ENCODE peak calls at places on chromosome 13, in four cellular contexts. One of them, this sample, is unnamed.

GRCh38 chr13:112689498-112690241 is at the start of gene ATP11A:
- DNase-seq in CD4-positive, alpha-beta T cell: peak
- DNase-seq in A172: peak
- DNase-seq in LoVo: peak
- DNase-seq in this sample: peak

GRCh38 chr13:98443329-98443728 is 133.6 kb downstream of the STK24 start:
- DNase-seq in CD4-positive, alpha-beta T cell: no peak
- DNase-seq in A172: peak
- DNase-seq in LoVo: peak
- DNase-seq in this sample: peak

GRCh38 chr13:27079421-27079958 is 92.1 kb downstream of the USP12 start:
- DNase-seq in CD4-positive, alpha-beta T cell: no peak
- DNase-seq in A172: peak
- DNase-seq in LoVo: no peak
- DNase-seq in this sample: no peak

GRCh38 chr13:28346136-28346535 is 148.8 kb downstream of the FLT1 start:
- DNase-seq in CD4-positive, alpha-beta T cell: no peak
- DNase-seq in A172: no peak
- DNase-seq in LoVo: no peak
- DNase-seq in this sample: no peak

GRCh38 chr13:91609353-91609752 is 210.9 kb downstream of the GPC5 start:
- DNase-seq in CD4-positive, alpha-beta T cell: no peak
- DNase-seq in A172: no peak
- DNase-seq in LoVo: no peak
- DNase-seq in this sample: no peak

GRCh38 chr13:51833980-51834379 is 11.0 kb downstream of the TMEM272 start:
- DNase-seq in CD4-positive, alpha-beta T cell: no peak
- DNase-seq in A172: no peak
- DNase-seq in LoVo: no peak
- DNase-seq in this sample: no peak

GRCh38 chr13:50678464-50679162 is 164.9 kb downstream of the DLEU7 start:
- DNase-seq in CD4-positive, alpha-beta T cell: no peak
- DNase-seq in A172: peak
- DNase-seq in LoVo: peak
- DNase-seq in this sample: no peak

GRCh38 chr13:90912247-90912646 is 435.2 kb upstream of the MIR17HG start:
- DNase-seq in CD4-positive, alpha-beta T cell: no peak
- DNase-seq in A172: no peak
- DNase-seq in LoVo: no peak
- DNase-seq in this sample: no peak

GRCh38 chr13:60111726-60112125 is 52.0 kb downstream of the DIAPH3 start:
- DNase-seq in CD4-positive, alpha-beta T cell: no peak
- DNase-seq in A172: no peak
- DNase-seq in LoVo: no peak
- DNase-seq in this sample: no peak

GRCh38 chr13:66405908-66406802 is 824.0 kb downstream of the PCDH9 start:
- DNase-seq in CD4-positive, alpha-beta T cell: no peak
- DNase-seq in A172: peak
- DNase-seq in LoVo: peak
- DNase-seq in this sample: no peak

GRCh38 chr13:20125129-20125782 is 35.6 kb downstream of the GJA3 start:
- DNase-seq in CD4-positive, alpha-beta T cell: no peak
- DNase-seq in A172: peak
- DNase-seq in LoVo: no peak
- DNase-seq in this sample: peak

GRCh38 chr13:33125821-33126570 is 109.8 kb downstream of the KL start:
- DNase-seq in CD4-positive, alpha-beta T cell: no peak
- DNase-seq in A172: peak
- DNase-seq in LoVo: peak
- DNase-seq in this sample: peak

GRCh38 chr13:41289463-41289881 is 21.6 kb upstream of the NAA16 start:
- DNase-seq in CD4-positive, alpha-beta T cell: no peak
- DNase-seq in A172: no peak
- DNase-seq in LoVo: no peak
- DNase-seq in this sample: no peak

GRCh38 chr13:43339843-43340550 is 316.6 kb downstream of the DNAJC15 start:
- DNase-seq in CD4-positive, alpha-beta T cell: no peak
- DNase-seq in A172: no peak
- DNase-seq in LoVo: no peak
- DNase-seq in this sample: no peak

GRCh38 chr13:52983836-52984235 is 44.8 kb upstream of the OLFM4 start:
- DNase-seq in CD4-positive, alpha-beta T cell: no peak
- DNase-seq in A172: no peak
- DNase-seq in LoVo: no peak
- DNase-seq in this sample: no peak

GRCh38 chr13:66014757-66015156 is 1215.4 kb downstream of the PCDH9 start:
- DNase-seq in CD4-positive, alpha-beta T cell: no peak
- DNase-seq in A172: peak
- DNase-seq in LoVo: no peak
- DNase-seq in this sample: no peak

GRCh38 chr13:33642374-33643065 is 175.4 kb upstream of the RFC3 start:
- DNase-seq in CD4-positive, alpha-beta T cell: no peak
- DNase-seq in A172: no peak
- DNase-seq in LoVo: no peak
- DNase-seq in this sample: no peak

GRCh38 chr13:33816912-33817311 is 1.0 kb upstream of the RFC3 start:
- DNase-seq in CD4-positive, alpha-beta T cell: no peak
- DNase-seq in A172: no peak
- DNase-seq in LoVo: no peak
- DNase-seq in this sample: no peak

GRCh38 chr13:21124853-21125252 is 51.5 kb downstream of the SKA3 start:
- DNase-seq in CD4-positive, alpha-beta T cell: no peak
- DNase-seq in A172: peak
- DNase-seq in LoVo: no peak
- DNase-seq in this sample: no peak

GRCh38 chr13:61954092-61954491 is 538.4 kb upstream of the PCDH20 start:
- DNase-seq in CD4-positive, alpha-beta T cell: no peak
- DNase-seq in A172: peak
- DNase-seq in LoVo: peak
- DNase-seq in this sample: peak

GRCh38 chr13:112246731-112247470 is 129.3 kb upstream of the SPACA7 start:
- DNase-seq in CD4-positive, alpha-beta T cell: no peak
- DNase-seq in A172: no peak
- DNase-seq in LoVo: no peak
- DNase-seq in this sample: no peak

GRCh38 chr13:66977156-66977555 is 253.0 kb downstream of the PCDH9 start:
- DNase-seq in CD4-positive, alpha-beta T cell: no peak
- DNase-seq in A172: no peak
- DNase-seq in LoVo: no peak
- DNase-seq in this sample: no peak

GRCh38 chr13:82323101-82323500 is 1559.2 kb downstream of the SLITRK1 start:
- DNase-seq in CD4-positive, alpha-beta T cell: no peak
- DNase-seq in A172: no peak
- DNase-seq in LoVo: no peak
- DNase-seq in this sample: no peak

GRCh38 chr13:51688937-51689336 is 104.7 kb downstream of the WDFY2 start:
- DNase-seq in CD4-positive, alpha-beta T cell: no peak
- DNase-seq in A172: no peak
- DNase-seq in LoVo: no peak
- DNase-seq in this sample: no peak

GRCh38 chr13:50340566-50341287 is 325.5 kb downstream of the KCNRG start:
- DNase-seq in CD4-positive, alpha-beta T cell: no peak
- DNase-seq in A172: no peak
- DNase-seq in LoVo: no peak
- DNase-seq in this sample: no peak

GRCh38 chr13:32984857-32985626 is 31.2 kb upstream of the KL start:
- DNase-seq in CD4-positive, alpha-beta T cell: no peak
- DNase-seq in A172: no peak
- DNase-seq in LoVo: peak
- DNase-seq in this sample: peak

GRCh38 chr13:112926003-112926402 is 43.0 kb upstream of the MCF2L start:
- DNase-seq in CD4-positive, alpha-beta T cell: no peak
- DNase-seq in A172: no peak
- DNase-seq in LoVo: no peak
- DNase-seq in this sample: no peak

GRCh38 chr13:110119943-110120905 is 186.7 kb downstream of the COL4A1 start:
- DNase-seq in CD4-positive, alpha-beta T cell: no peak
- DNase-seq in A172: peak
- DNase-seq in LoVo: peak
- DNase-seq in this sample: peak

This sample was measured in NCI-H460.